ENCODE peak calls at places on chromosomes 13 and 19, in nine cellular contexts. S is Ammon's horn; A is EL; U is astrocyte of the hippocampus; C is brain pericyte; G is activated naive CD4-positive, alpha-beta T cell treated with anti-CD3 and anti-CD28 coated beads, Interleukin-2, amount 10 ng/mL, durations not matched to agents 7 days and 5 days; Z is stimulated activated CD8-positive, alpha-beta memory T cell treated with anti-CD3 and anti-CD28 coated beads, Interleukin-4, amount 100 ng/mL, for 1 hour; X is stimulated activated CD4-positive, alpha-beta T cell treated with anti-CD3 and anti-CD28 coated beads, Interleukin-2, amount 100 ng/mL, for 48 hours; E is RPMI8226. D is an unnamed sample.

GRCh38 chr19:23393121-23393520 is 2.1 kb downstream of the ZNF91 start:
- DNase-seq in S (no peak), A (no peak), U (no peak), C (no peak), G (no peak), Z (no peak), X (no peak), E (no peak), D (no peak)

GRCh38 chr13:113592571-113592970 is 8.0 kb downstream of the TFDP1 start:
- DNase-seq in S (no peak), A (peak; percentile 13), U (no peak), C (no peak), G (no peak), Z (no peak), X (no peak), E (no peak), D (no peak)

GRCh38 chr19:2550431-2551171 is 74.7 kb downstream of the GADD45B start:
- DNase-seq in S (peak; percentile 55), A (no peak), U (peak; percentile 47), C (no peak), G (no peak), Z (no peak), X (no peak), E (no peak), D (no peak)

GRCh38 chr19:54462713-54463530 is 656 bp downstream of the LENG9 start:
- DNase-seq in S (peak; percentile 63), A (peak; percentile 74), U (peak; percentile 80), C (no peak), G (peak; percentile 78), Z (peak; percentile 31), X (peak; percentile 59), E (peak; percentile 85), D (peak; percentile 74)

GRCh38 chr19:35750167-35750566 is 1.8 kb downstream of the LIN37 start:
- DNase-seq in S (no peak), A (no peak), U (no peak), C (no peak), G (no peak), Z (no peak), X (no peak), E (no peak), D (no peak)

GRCh38 chr13:50127017-50127725 is 111.9 kb downstream of the KCNRG start:
- DNase-seq in S (no peak), A (peak; percentile 63), U (peak; percentile 46), C (no peak), G (peak; percentile 79), Z (no peak), X (no peak), E (no peak), D (peak; percentile 81)

GRCh38 chr19:46786236-46787039 is 2.0 kb downstream of the SLC1A5 start:
- DNase-seq in S (peak; percentile 48), A (peak; percentile 93), U (peak; percentile 74), C (no peak), G (peak; percentile 85), Z (peak; percentile 75), X (peak; percentile 70), E (peak; percentile 65), D (peak; percentile 71)

GRCh38 chr13:76725211-76725610 is 161.0 kb downstream of the KCTD12 start:
- DNase-seq in S (no peak), A (peak; percentile 7), U (peak; percentile 64), C (no peak), G (no peak), Z (no peak), X (no peak), E (no peak), D (no peak)

GRCh38 chr13:93226623-93227279 is at the start of gene GPC6:
- DNase-seq in S (peak; percentile 63), A (peak; percentile 88), U (peak; percentile 96), C (peak; percentile 78), G (no peak), Z (no peak), X (no peak), E (no peak), D (peak; percentile 96)

GRCh38 chr13:48412100-48412556 is 785 bp downstream of the LPAR6 start:
- DNase-seq in S (no peak), A (peak; percentile 29), U (peak; percentile 34), C (no peak), G (no peak), Z (no peak), X (no peak), E (no peak), D (peak; percentile 49)

GRCh38 chr13:51585234-51585672 is 991 bp downstream of the WDFY2 start:
- DNase-seq in S (peak; percentile 50), A (peak; percentile 25), U (peak; percentile 45), C (no peak), G (no peak), Z (no peak), X (no peak), E (peak; percentile 13), D (peak; percentile 48)

GRCh38 chr19:5676105-5676671 is 4.1 kb downstream of the MICOS13 start:
- DNase-seq in S (no peak), A (no peak), U (no peak), C (no peak), G (no peak), Z (no peak), X (no peak), E (no peak), D (no peak)

GRCh38 chr19:35718345-35719041 is 690 bp downstream of the KMT2B start:
- DNase-seq in S (no peak), A (peak; percentile 30), U (peak; percentile 51), C (no peak), G (peak; percentile 70), Z (no peak), X (peak; percentile 67), E (peak; percentile 30), D (peak; percentile 54)

GRCh38 chr19:19817357-19817756 is 4.2 kb downstream of the ZNF506 start:
- DNase-seq in S (no peak), A (no peak), U (no peak), C (no peak), G (peak; percentile 59), Z (no peak), X (peak; percentile 22), E (no peak), D (no peak)

GRCh38 chr19:16895467-16896097 is 6.8 kb downstream of the F2RL3 start:
- DNase-seq in S (no peak), A (no peak), U (no peak), C (no peak), G (no peak), Z (no peak), X (no peak), E (no peak), D (peak; percentile 48)

GRCh38 chr13:103799028-103799427 is 732.8 kb upstream of the SLC10A2 start:
- DNase-seq in S (no peak), A (no peak), U (no peak), C (no peak), G (no peak), Z (no peak), X (no peak), E (peak; percentile 54), D (no peak)

GRCh38 chr13:31952641-31953380 is 78.8 kb upstream of the FRY start:
- DNase-seq in S (no peak), A (no peak), U (no peak), C (no peak), G (no peak), Z (no peak), X (no peak), E (no peak), D (no peak)